ENCODE peak calls at places on chromosome 5, in eight cellular contexts. J is GM10248; H is small intestine; Q is tibial artery; T is AML-193; O is esophagus squamous epithelium; B is NCI-H446; K is activated CD8-positive, alpha-beta memory T cell treated with anti-CD3 and anti-CD28 coated beads for 48 hours. G is an unnamed sample.
A peak's percentile ranks its signal among the peaks of the same experiment; 100 is the strongest.

GRCh38 chr5:163190283-163190682 is 247.1 kb upstream of the CCNG1 start:
- DNase-seq in J (no peak), H (no peak), Q (no peak), T (no peak), O (no peak), B (no peak), K (no peak), G (no peak)

GRCh38 chr5:133957080-133957479 is 11.3 kb downstream of the C5orf15 start:
- DNase-seq in J (no peak), H (no peak), Q (no peak), T (no peak), O (no peak), B (no peak), K (no peak), G (no peak)

GRCh38 chr5:149851211-149851610 is 93.4 kb downstream of the PDE6A start:
- DNase-seq in J (no peak), H (no peak), Q (no peak), T (no peak), O (no peak), B (no peak), K (no peak), G (no peak)

GRCh38 chr5:71706906-71707305 is 12.2 kb upstream of the CARTPT start:
- DNase-seq in J (no peak), H (peak; percentile 53), Q (no peak), T (no peak), O (no peak), B (no peak), K (no peak), G (no peak)

GRCh38 chr5:20360243-20360642 is 372.2 kb upstream of the CDH18 start:
- DNase-seq in J (no peak), H (no peak), Q (no peak), T (no peak), O (no peak), B (peak; percentile 99), K (no peak), G (no peak)

GRCh38 chr5:171137768-171138540 is 171.1 kb upstream of the TLX3 start:
- DNase-seq in J (no peak), H (no peak), Q (no peak), T (no peak), O (no peak), B (no peak), K (no peak), G (no peak)

GRCh38 chr5:132136906-132137305 is 63.3 kb downstream of the CSF2 start:
- DNase-seq in J (no peak), H (no peak), Q (no peak), T (no peak), O (no peak), B (peak; percentile 90), K (no peak), G (no peak)

GRCh38 chr5:166980666-166981065 is 1310.8 kb upstream of the WWC1 start:
- DNase-seq in J (no peak), H (no peak), Q (no peak), T (no peak), O (no peak), B (no peak), K (no peak), G (no peak)

GRCh38 chr5:142120247-142120935 is 11.8 kb downstream of the NDFIP1 start:
- DNase-seq in J (no peak), H (no peak), Q (no peak), T (no peak), O (no peak), B (no peak), K (no peak), G (no peak)

GRCh38 chr5:32540446-32540845 is 44.9 kb upstream of the SUB1 start:
- DNase-seq in J (peak; percentile 31), H (no peak), Q (no peak), T (peak; percentile 56), O (no peak), B (no peak), K (no peak), G (no peak)

GRCh38 chr5:113034182-113034773 is 57.7 kb downstream of the DCP2 start:
- DNase-seq in J (peak; percentile 6), H (no peak), Q (no peak), T (no peak), O (no peak), B (no peak), K (no peak), G (no peak)

GRCh38 chr5:13866792-13867191 is 77.7 kb downstream of the DNAH5 start:
- DNase-seq in J (no peak), H (no peak), Q (no peak), T (peak; percentile 2), O (no peak), B (no peak), K (no peak), G (peak; percentile 1)

GRCh38 chr5:119410448-119411170 is 41.7 kb upstream of the HSD17B4 start:
- DNase-seq in J (no peak), H (no peak), Q (no peak), T (no peak), O (no peak), B (peak; percentile 51), K (no peak), G (no peak)

GRCh38 chr5:151417712-151418111 is 29.7 kb upstream of the SLC36A1 start:
- DNase-seq in J (no peak), H (no peak), Q (no peak), T (no peak), O (no peak), B (no peak), K (no peak), G (no peak)

GRCh38 chr5:132260714-132261615 is 3.5 kb downstream of the PDLIM4 start:
- DNase-seq in J (peak; percentile 46), H (no peak), Q (peak; percentile 80), T (no peak), O (no peak), B (no peak), K (no peak), G (peak; percentile 32)

GRCh38 chr5:128062172-128062746 is 21.3 kb upstream of the SLC12A2 start:
- DNase-seq in J (no peak), H (peak; percentile 21), Q (no peak), T (no peak), O (no peak), B (no peak), K (no peak), G (no peak)